ENCODE peak calls at places on chromosomes 1 and 21, in six cellular contexts. One of them, this sample, is unnamed.

GRCh38 chr1:154996966-154997701 is 3.7 kb downstream of the LENEP start:
- DNase-seq in neural progenitor cell: no peak
- DNase-seq in psoas muscle: no peak
- DNase-seq in mucosa of descending colon: peak
- DNase-seq in cardiac muscle cell: no peak
- DNase-seq in mesendoderm: no peak
- DNase-seq in this sample: no peak

GRCh38 chr1:219459321-219460105 is 153.4 kb downstream of the ZC3H11B start:
- DNase-seq in neural progenitor cell: no peak
- DNase-seq in psoas muscle: no peak
- DNase-seq in mucosa of descending colon: no peak
- DNase-seq in cardiac muscle cell: no peak
- DNase-seq in mesendoderm: no peak
- DNase-seq in this sample: no peak

GRCh38 chr1:65001238-65001792 is 35.0 kb upstream of the JAK1 start:
- DNase-seq in neural progenitor cell: peak
- DNase-seq in psoas muscle: peak
- DNase-seq in mucosa of descending colon: peak
- DNase-seq in cardiac muscle cell: peak
- DNase-seq in mesendoderm: peak
- DNase-seq in this sample: no peak

GRCh38 chr1:77888429-77889239 is at the start of gene NEXN:
- DNase-seq in neural progenitor cell: peak
- DNase-seq in psoas muscle: peak
- DNase-seq in mucosa of descending colon: peak
- DNase-seq in cardiac muscle cell: peak
- DNase-seq in mesendoderm: peak
- DNase-seq in this sample: peak

GRCh38 chr1:211474426-211474825 is 17.5 kb downstream of the RD3 start:
- DNase-seq in neural progenitor cell: no peak
- DNase-seq in psoas muscle: no peak
- DNase-seq in mucosa of descending colon: no peak
- DNase-seq in cardiac muscle cell: peak
- DNase-seq in mesendoderm: no peak
- DNase-seq in this sample: peak

GRCh38 chr1:165490175-165490574 is 45.2 kb upstream of the RXRG start:
- DNase-seq in neural progenitor cell: no peak
- DNase-seq in psoas muscle: peak
- DNase-seq in mucosa of descending colon: no peak
- DNase-seq in cardiac muscle cell: no peak
- DNase-seq in mesendoderm: no peak
- DNase-seq in this sample: no peak

GRCh38 chr1:230703679-230704385 is 10.1 kb downstream of the AGT start:
- DNase-seq in neural progenitor cell: no peak
- DNase-seq in psoas muscle: no peak
- DNase-seq in mucosa of descending colon: no peak
- DNase-seq in cardiac muscle cell: no peak
- DNase-seq in mesendoderm: no peak
- DNase-seq in this sample: no peak

GRCh38 chr1:20626098-20626427 is 7.2 kb upstream of the PINK1 start:
- DNase-seq in neural progenitor cell: no peak
- DNase-seq in psoas muscle: no peak
- DNase-seq in mucosa of descending colon: no peak
- DNase-seq in cardiac muscle cell: no peak
- DNase-seq in mesendoderm: no peak
- DNase-seq in this sample: no peak

GRCh38 chr1:208510192-208510952 is 266.2 kb upstream of the PLXNA2 start:
- DNase-seq in neural progenitor cell: no peak
- DNase-seq in psoas muscle: no peak
- DNase-seq in mucosa of descending colon: no peak
- DNase-seq in cardiac muscle cell: peak
- DNase-seq in mesendoderm: peak
- DNase-seq in this sample: peak

GRCh38 chr1:35506960-35507901 is 50.0 kb downstream of the KIAA0319L start:
- DNase-seq in neural progenitor cell: no peak
- DNase-seq in psoas muscle: no peak
- DNase-seq in mucosa of descending colon: no peak
- DNase-seq in cardiac muscle cell: no peak
- DNase-seq in mesendoderm: no peak
- DNase-seq in this sample: no peak

GRCh38 chr1:2583331-2583791 is 3.2 kb upstream of the PRXL2B start:
- DNase-seq in neural progenitor cell: no peak
- DNase-seq in psoas muscle: no peak
- DNase-seq in mucosa of descending colon: peak
- DNase-seq in cardiac muscle cell: no peak
- DNase-seq in mesendoderm: peak
- DNase-seq in this sample: no peak

GRCh38 chr1:65026235-65026634 is 59.9 kb upstream of the JAK1 start:
- DNase-seq in neural progenitor cell: peak
- DNase-seq in psoas muscle: no peak
- DNase-seq in mucosa of descending colon: no peak
- DNase-seq in cardiac muscle cell: peak
- DNase-seq in mesendoderm: peak
- DNase-seq in this sample: no peak

GRCh38 chr1:182259229-182259872 is 132.2 kb downstream of the GLUL start:
- DNase-seq in neural progenitor cell: no peak
- DNase-seq in psoas muscle: peak
- DNase-seq in mucosa of descending colon: peak
- DNase-seq in cardiac muscle cell: peak
- DNase-seq in mesendoderm: no peak
- DNase-seq in this sample: peak

GRCh38 chr21:38434913-38435533 is 63.3 kb downstream of the ERG start:
- DNase-seq in neural progenitor cell: no peak
- DNase-seq in psoas muscle: no peak
- DNase-seq in mucosa of descending colon: no peak
- DNase-seq in cardiac muscle cell: peak
- DNase-seq in mesendoderm: no peak
- DNase-seq in this sample: peak

GRCh38 chr1:45998218-45998617 is 134.2 kb downstream of the PIK3R3 start:
- DNase-seq in neural progenitor cell: no peak
- DNase-seq in psoas muscle: no peak
- DNase-seq in mucosa of descending colon: no peak
- DNase-seq in cardiac muscle cell: no peak
- DNase-seq in mesendoderm: no peak
- DNase-seq in this sample: no peak

GRCh38 chr1:210272666-210273065 is 40.1 kb downstream of the SERTAD4 start:
- DNase-seq in neural progenitor cell: peak
- DNase-seq in psoas muscle: no peak
- DNase-seq in mucosa of descending colon: no peak
- DNase-seq in cardiac muscle cell: no peak
- DNase-seq in mesendoderm: peak
- DNase-seq in this sample: no peak

GRCh38 chr21:45819478-45820170 is 161.9 kb upstream of the COL6A1 start:
- DNase-seq in neural progenitor cell: no peak
- DNase-seq in psoas muscle: no peak
- DNase-seq in mucosa of descending colon: no peak
- DNase-seq in cardiac muscle cell: no peak
- DNase-seq in mesendoderm: no peak
- DNase-seq in this sample: no peak

GRCh38 chr1:183228650-183229220 is 42.7 kb downstream of the LAMC2 start:
- DNase-seq in neural progenitor cell: no peak
- DNase-seq in psoas muscle: no peak
- DNase-seq in mucosa of descending colon: no peak
- DNase-seq in cardiac muscle cell: no peak
- DNase-seq in mesendoderm: no peak
- DNase-seq in this sample: no peak

GRCh38 chr1:161427733-161428516 is 60.2 kb upstream of the CFAP126 start:
- DNase-seq in neural progenitor cell: peak
- DNase-seq in psoas muscle: no peak
- DNase-seq in mucosa of descending colon: no peak
- DNase-seq in cardiac muscle cell: peak
- DNase-seq in mesendoderm: peak
- DNase-seq in this sample: peak

GRCh38 chr1:30700528-30701265 is 22.7 kb downstream of the MATN1 start:
- DNase-seq in neural progenitor cell: no peak
- DNase-seq in psoas muscle: peak
- DNase-seq in mucosa of descending colon: no peak
- DNase-seq in cardiac muscle cell: peak
- DNase-seq in mesendoderm: no peak
- DNase-seq in this sample: peak

GRCh38 chr1:36486436-36487335 is 4.0 kb upstream of the CSF3R start:
- DNase-seq in neural progenitor cell: no peak
- DNase-seq in psoas muscle: peak
- DNase-seq in mucosa of descending colon: peak
- DNase-seq in cardiac muscle cell: peak
- DNase-seq in mesendoderm: no peak
- DNase-seq in this sample: peak

GRCh38 chr1:43729816-43730463 is 22.6 kb downstream of the ST3GAL3 start:
- DNase-seq in neural progenitor cell: peak
- DNase-seq in psoas muscle: no peak
- DNase-seq in mucosa of descending colon: no peak
- DNase-seq in cardiac muscle cell: no peak
- DNase-seq in mesendoderm: no peak
- DNase-seq in this sample: no peak

GRCh38 chr1:43736819-43737218 is 29.5 kb downstream of the ST3GAL3 start:
- DNase-seq in neural progenitor cell: no peak
- DNase-seq in psoas muscle: no peak
- DNase-seq in mucosa of descending colon: no peak
- DNase-seq in cardiac muscle cell: no peak
- DNase-seq in mesendoderm: no peak
- DNase-seq in this sample: no peak

DNA sequence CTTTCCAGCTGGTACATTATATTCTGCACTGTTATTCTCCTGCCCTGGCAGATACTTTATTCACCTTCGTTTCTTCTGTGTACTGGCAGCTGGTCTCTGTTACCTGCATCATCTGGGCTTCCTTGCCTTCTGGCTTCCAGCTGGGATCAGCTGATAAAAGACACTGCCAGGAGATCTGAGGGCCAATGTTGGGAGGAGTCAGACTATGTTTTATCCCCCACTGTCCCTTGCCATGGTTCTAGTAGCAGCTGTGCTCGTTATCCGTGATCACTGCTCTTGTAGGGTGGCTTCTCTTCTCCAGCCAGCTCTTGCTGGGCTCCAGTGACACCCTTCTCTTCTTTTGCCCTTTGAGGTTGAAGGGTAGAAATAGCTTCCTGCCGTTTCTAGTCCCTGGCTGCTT is 24.8 kb downstream of the ST3GAL3 start:
- DNase-seq in neural progenitor cell: no peak
- DNase-seq in psoas muscle: no peak
- DNase-seq in mucosa of descending colon: no peak
- DNase-seq in cardiac muscle cell: no peak
- DNase-seq in mesendoderm: peak
- DNase-seq in this sample: no peak
- H3K4me3 ChIP-seq in neural progenitor cell: no peak
- H3K4me3 ChIP-seq in psoas muscle: peak
- H3K4me3 ChIP-seq in mucosa of descending colon: no peak
- H3K4me3 ChIP-seq in cardiac muscle cell: no peak
- H3K4me3 ChIP-seq in mesendoderm: no peak
- H3K4me3 ChIP-seq in this sample: no peak

DNA sequence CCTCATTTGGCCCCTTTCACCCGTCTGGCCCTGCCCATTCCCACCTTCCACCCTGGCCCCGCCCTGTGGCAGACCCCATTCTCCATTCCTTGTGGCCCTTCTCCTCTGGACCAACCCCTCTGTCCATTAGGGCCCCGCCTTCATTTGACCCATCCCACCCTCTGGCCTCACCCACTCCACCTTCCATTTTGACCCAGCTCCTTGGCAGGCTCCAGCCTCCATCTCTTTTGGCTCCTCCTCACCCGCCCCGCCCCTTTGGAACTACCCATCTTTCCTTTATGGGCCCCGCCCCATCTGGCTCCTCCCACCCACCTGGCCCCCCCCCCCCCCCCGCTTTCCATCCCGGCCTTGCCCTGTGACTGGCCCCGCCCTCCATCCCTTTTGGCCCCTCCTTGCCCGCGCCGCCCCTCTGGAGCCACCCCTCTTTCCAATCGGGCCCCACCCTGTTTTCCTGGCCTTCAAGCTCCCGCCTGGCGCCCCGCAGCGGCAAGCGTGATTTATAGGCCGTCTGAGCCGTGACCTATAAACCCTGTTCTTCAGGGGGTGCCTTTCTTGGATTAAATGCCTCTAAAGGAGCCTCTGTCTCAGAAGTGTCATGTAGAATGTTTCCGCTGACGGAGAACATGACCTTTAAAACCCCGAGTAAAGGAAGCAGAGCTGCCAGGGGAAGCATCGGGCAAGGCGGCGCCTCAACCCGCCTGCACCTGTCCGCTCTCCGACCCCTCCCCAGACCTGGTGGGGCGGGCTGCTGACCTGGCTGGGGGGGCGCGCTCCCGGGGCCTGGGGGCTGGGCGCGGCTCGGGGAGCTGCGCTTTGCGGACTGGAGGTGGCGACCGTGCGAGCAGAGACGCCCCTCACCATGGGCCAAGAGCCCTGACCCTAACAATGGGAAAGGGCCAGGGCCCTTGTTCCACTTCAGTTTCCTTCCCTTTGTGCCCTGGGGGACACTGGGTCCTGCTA is 178.0 kb downstream of the CAMTA1 start:
- DNase-seq in neural progenitor cell: peak
- DNase-seq in psoas muscle: peak
- DNase-seq in mucosa of descending colon: peak
- DNase-seq in cardiac muscle cell: no peak
- DNase-seq in mesendoderm: no peak
- DNase-seq in this sample: no peak
- H3K4me3 ChIP-seq in neural progenitor cell: peak
- H3K4me3 ChIP-seq in psoas muscle: peak
- H3K4me3 ChIP-seq in mucosa of descending colon: no peak
- H3K4me3 ChIP-seq in cardiac muscle cell: peak
- H3K4me3 ChIP-seq in mesendoderm: peak
- H3K4me3 ChIP-seq in this sample: no peak

DNA sequence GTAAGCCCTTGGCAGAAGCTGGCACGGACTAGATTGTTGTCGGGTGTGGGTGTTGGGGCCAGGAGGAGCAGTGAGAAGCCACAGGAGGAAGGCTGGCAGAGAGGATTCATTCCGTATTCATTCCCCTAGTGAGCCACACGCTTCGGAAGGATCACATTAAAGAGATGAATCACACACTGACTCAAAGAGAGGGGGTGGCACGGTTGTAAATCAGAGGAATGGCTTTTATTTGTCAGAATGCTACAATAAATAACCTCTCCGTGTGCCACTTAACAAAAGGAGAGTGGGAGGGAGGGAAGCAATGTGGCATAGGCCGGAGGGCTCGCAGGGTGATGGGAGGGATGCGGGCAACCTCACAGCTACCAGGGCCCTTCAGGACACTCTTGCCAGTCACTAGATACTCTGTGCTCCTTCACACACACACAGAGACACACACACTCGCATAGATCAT is 135.5 kb downstream of the HIVEP3 start:
- DNase-seq in neural progenitor cell: no peak
- DNase-seq in psoas muscle: no peak
- DNase-seq in mucosa of descending colon: no peak
- DNase-seq in cardiac muscle cell: peak
- DNase-seq in mesendoderm: no peak
- DNase-seq in this sample: peak
- H3K4me3 ChIP-seq in neural progenitor cell: no peak
- H3K4me3 ChIP-seq in psoas muscle: peak
- H3K4me3 ChIP-seq in mucosa of descending colon: no peak
- H3K4me3 ChIP-seq in cardiac muscle cell: no peak
- H3K4me3 ChIP-seq in mesendoderm: no peak
- H3K4me3 ChIP-seq in this sample: no peak

DNA sequence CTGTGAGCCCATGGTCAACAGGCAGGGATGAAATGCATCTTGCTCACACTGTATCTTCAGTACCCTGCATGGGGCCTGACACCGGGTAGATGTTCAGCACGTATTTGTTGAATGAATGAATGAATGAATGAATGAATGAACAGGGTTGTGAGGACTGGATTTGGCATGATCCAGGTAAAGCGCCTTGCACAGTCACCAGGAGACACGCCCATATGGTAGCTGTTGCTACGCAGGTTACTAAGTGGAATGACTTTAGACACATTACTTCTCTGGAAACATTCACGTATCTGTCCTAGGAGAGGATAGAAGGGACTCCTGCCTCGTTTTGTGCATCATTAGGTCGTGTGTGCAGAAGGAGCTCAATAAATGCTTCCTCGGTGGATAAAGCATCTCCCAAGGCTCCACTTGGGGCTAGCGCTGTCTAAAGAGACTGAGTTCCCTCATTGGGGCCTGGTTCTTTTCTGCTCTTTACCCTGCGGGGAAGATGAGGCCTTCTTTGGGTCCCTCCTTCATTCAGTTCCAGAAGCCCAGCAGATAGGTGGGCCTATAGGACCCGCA is 54.2 kb downstream of the NDUFS5 start:
- DNase-seq in neural progenitor cell: no peak
- DNase-seq in psoas muscle: no peak
- DNase-seq in mucosa of descending colon: no peak
- DNase-seq in cardiac muscle cell: no peak
- DNase-seq in mesendoderm: no peak
- DNase-seq in this sample: no peak
- H3K4me3 ChIP-seq in neural progenitor cell: peak
- H3K4me3 ChIP-seq in psoas muscle: no peak
- H3K4me3 ChIP-seq in mucosa of descending colon: no peak
- H3K4me3 ChIP-seq in cardiac muscle cell: peak
- H3K4me3 ChIP-seq in mesendoderm: no peak
- H3K4me3 ChIP-seq in this sample: peak

This sample was measured in fibroblast of villous mesenchyme.